ENCODE peak calls at places on chromosomes 2 and 18, in ten cellular contexts. H is NB4; S is AG04450; C is brain microvascular endothelial cell; T is stimulated activated CD8-positive, alpha-beta memory T cell treated with anti-CD3 and anti-CD28 coated beads, Interleukin-2, amount 100 ng/mL, for 48 hours; X is activated CD8-positive, alpha-beta memory T cell treated with anti-CD3 and anti-CD28 coated beads for 4 hours; U is GM18507; A is CD4-positive, CD25-positive, alpha-beta regulatory T cell; I is Peyer's patch; G is NCI-H774. F is an unnamed sample.
A peak's percentile ranks its signal among the peaks of the same experiment; 100 is the strongest.

GRCh38 chr2:30367232-30368070 is 79.6 kb upstream of the LCLAT1 start:
- DNase-seq in H (no peak), S (no peak), C (peak; percentile 10), T (no peak), X (no peak), U (no peak), A (no peak), I (no peak), G (no peak), F (no peak)

GRCh38 chr2:26363323-26363722 is 16.7 kb upstream of the ADGRF3 start:
- DNase-seq in H (no peak), S (no peak), C (peak; percentile 36), T (no peak), X (no peak), U (no peak), A (peak; percentile 30), I (no peak), G (no peak), F (no peak)

GRCh38 chr2:218478544-218478943 is 59.6 kb downstream of the VIL1 start:
- DNase-seq in H (no peak), S (no peak), C (no peak), T (no peak), X (no peak), U (no peak), A (no peak), I (no peak), G (no peak), F (no peak)

GRCh38 chr2:236743623-236744280 is 174.1 kb downstream of the ACKR3 start:
- DNase-seq in H (no peak), S (no peak), C (peak; percentile 99), T (no peak), X (no peak), U (no peak), A (no peak), I (no peak), G (no peak), F (no peak)

GRCh38 chr18:48116873-48117630 is 186.6 kb upstream of the SMAD2 start:
- DNase-seq in H (no peak), S (no peak), C (no peak), T (no peak), X (no peak), U (no peak), A (no peak), I (no peak), G (no peak), F (no peak)

GRCh38 chr2:74599676-74600075 is 45.2 kb downstream of the DOK1 start:
- DNase-seq in H (no peak), S (no peak), C (no peak), T (no peak), X (no peak), U (no peak), A (no peak), I (no peak), G (no peak), F (no peak)

GRCh38 chr2:218465987-218466633 is 47.2 kb downstream of the VIL1 start:
- DNase-seq in H (peak; percentile 40), S (no peak), C (no peak), T (no peak), X (no peak), U (no peak), A (peak; percentile 21), I (no peak), G (no peak), F (no peak)

GRCh38 chr18:80213173-80213572 is 34.1 kb downstream of the PARD6G start:
- DNase-seq in H (no peak), S (no peak), C (no peak), T (no peak), X (no peak), U (no peak), A (no peak), I (no peak), G (no peak), F (no peak)

GRCh38 chr2:217858519-217859466 is 144.0 kb downstream of the TNS1 start:
- DNase-seq in H (no peak), S (peak; percentile 76), C (peak; percentile 96), T (no peak), X (no peak), U (no peak), A (no peak), I (peak; percentile 60), G (no peak), F (peak; percentile 52)